ENCODE peak calls at places on chromosome 21, in six cellular contexts. One of them, this sample, is unnamed.
A peak's percentile ranks its signal among the peaks of the same experiment; 100 is the strongest.

GRCh38 chr21:45589686-45590245 is 47.5 kb upstream of the SLC19A1 start:
- DNase-seq in ELR: no peak
- DNase-seq in Ammon's horn: no peak
- DNase-seq in activated T-cell treated with anti-CD3 and anti-CD28 coated beads for 4 hours: no peak
- DNase-seq in OCI-M1: no peak
- DNase-seq in MV-4-11: no peak
- DNase-seq in this sample: no peak

GRCh38 chr21:42768324-42769121 is 110.8 kb downstream of the WDR4 start:
- DNase-seq in ELR: no peak
- DNase-seq in Ammon's horn: no peak
- DNase-seq in activated T-cell treated with anti-CD3 and anti-CD28 coated beads for 4 hours: no peak
- DNase-seq in OCI-M1: no peak
- DNase-seq in MV-4-11: no peak
- DNase-seq in this sample: no peak

GRCh38 chr21:16194851-16195251 is 465.1 kb downstream of the USP25 start:
- DNase-seq in ELR: peak; percentile 58
- DNase-seq in Ammon's horn: peak; percentile 65
- DNase-seq in activated T-cell treated with anti-CD3 and anti-CD28 coated beads for 4 hours: no peak
- DNase-seq in OCI-M1: peak; percentile 78
- DNase-seq in MV-4-11: no peak
- DNase-seq in this sample: peak; percentile 74

GRCh38 chr21:31142600-31142999 is 104.3 kb upstream of the KRTAP19-8 start:
- DNase-seq in ELR: no peak
- DNase-seq in Ammon's horn: no peak
- DNase-seq in activated T-cell treated with anti-CD3 and anti-CD28 coated beads for 4 hours: no peak
- DNase-seq in OCI-M1: no peak
- DNase-seq in MV-4-11: no peak
- DNase-seq in this sample: no peak

GRCh38 chr21:45405819-45406762 is 1.1 kb downstream of the COL18A1 start:
- DNase-seq in ELR: peak; percentile 53
- DNase-seq in Ammon's horn: no peak
- DNase-seq in activated T-cell treated with anti-CD3 and anti-CD28 coated beads for 4 hours: no peak
- DNase-seq in OCI-M1: no peak
- DNase-seq in MV-4-11: no peak
- DNase-seq in this sample: no peak

GRCh38 chr21:22993822-22994574 is 1995.8 kb downstream of the NCAM2 start:
- DNase-seq in ELR: peak; percentile 34
- DNase-seq in Ammon's horn: no peak
- DNase-seq in activated T-cell treated with anti-CD3 and anti-CD28 coated beads for 4 hours: no peak
- DNase-seq in OCI-M1: peak; percentile 71
- DNase-seq in MV-4-11: no peak
- DNase-seq in this sample: no peak

GRCh38 chr21:41751621-41752020 is 15.2 kb downstream of the RIPK4 start:
- DNase-seq in ELR: no peak
- DNase-seq in Ammon's horn: no peak
- DNase-seq in activated T-cell treated with anti-CD3 and anti-CD28 coated beads for 4 hours: no peak
- DNase-seq in OCI-M1: no peak
- DNase-seq in MV-4-11: no peak
- DNase-seq in this sample: no peak

GRCh38 chr21:43712268-43712942 is 6.5 kb upstream of the PDXK start:
- DNase-seq in ELR: peak; percentile 75
- DNase-seq in Ammon's horn: no peak
- DNase-seq in activated T-cell treated with anti-CD3 and anti-CD28 coated beads for 4 hours: no peak
- DNase-seq in OCI-M1: no peak
- DNase-seq in MV-4-11: no peak
- DNase-seq in this sample: no peak

GRCh38 chr21:41877901-41878830 is 978 bp downstream of the PRDM15 start:
- DNase-seq in ELR: peak; percentile 57
- DNase-seq in Ammon's horn: peak; percentile 31
- DNase-seq in activated T-cell treated with anti-CD3 and anti-CD28 coated beads for 4 hours: peak; percentile 27
- DNase-seq in OCI-M1: peak; percentile 82
- DNase-seq in MV-4-11: peak; percentile 61
- DNase-seq in this sample: peak; percentile 13

GRCh38 chr21:29271927-29272333 is 26.8 kb upstream of the BACH1 start:
- DNase-seq in ELR: no peak
- DNase-seq in Ammon's horn: no peak
- DNase-seq in activated T-cell treated with anti-CD3 and anti-CD28 coated beads for 4 hours: no peak
- DNase-seq in OCI-M1: no peak
- DNase-seq in MV-4-11: peak; percentile 96
- DNase-seq in this sample: no peak